ENCODE peak calls at places on chromosomes 4 and X, in seven cellular contexts. One of them, this sample, is unnamed.

GRCh38 chrX:124388562-124388961 is 42.2 kb downstream of the SH2D1A start:
- DNase-seq in fibroblast of pulmonary artery: peak
- DNase-seq in AG09319: peak
- DNase-seq in Karpas-422: peak
- DNase-seq in AG08396: peak
- DNase-seq in pulmonary artery endothelial cell: peak
- DNase-seq in activated CD4-positive, alpha-beta T cell treated with anti-CD3 and anti-CD28 coated beads, Interleukin-2, amount 10 ng/mL, durations not matched to agents 7 days and 5 days: peak
- DNase-seq in this sample: peak

GRCh38 chrX:49840679-49841078 is 11.6 kb downstream of the PAGE4 start:
- DNase-seq in fibroblast of pulmonary artery: peak
- DNase-seq in activated CD4-positive, alpha-beta T cell treated with anti-CD3 and anti-CD28 coated beads, Interleukin-2, amount 10 ng/mL, durations not matched to agents 7 days and 5 days: peak
- DNase-seq in pulmonary artery endothelial cell: peak
- DNase-seq in AG09319: no peak
- DNase-seq in Karpas-422: peak
- DNase-seq in AG08396: peak
- DNase-seq in this sample: peak

GRCh38 chr4:80010316-80010715 is 62.7 kb downstream of the ANTXR2 start:
- DNase-seq in fibroblast of pulmonary artery: no peak
- DNase-seq in AG08396: no peak
- DNase-seq in Karpas-422: no peak
- DNase-seq in pulmonary artery endothelial cell: no peak
- DNase-seq in AG09319: no peak
- DNase-seq in activated CD4-positive, alpha-beta T cell treated with anti-CD3 and anti-CD28 coated beads, Interleukin-2, amount 10 ng/mL, durations not matched to agents 7 days and 5 days: no peak
- DNase-seq in this sample: no peak

GRCh38 chr4:83221897-83222441 is 62.6 kb downstream of the COQ2 start:
- DNase-seq in fibroblast of pulmonary artery: no peak
- DNase-seq in AG08396: no peak
- DNase-seq in AG09319: no peak
- DNase-seq in activated CD4-positive, alpha-beta T cell treated with anti-CD3 and anti-CD28 coated beads, Interleukin-2, amount 10 ng/mL, durations not matched to agents 7 days and 5 days: no peak
- DNase-seq in pulmonary artery endothelial cell: no peak
- DNase-seq in Karpas-422: peak
- DNase-seq in this sample: no peak

GRCh38 chrX:19544693-19545305 is 29.5 kb upstream of the MAP3K15 start:
- DNase-seq in activated CD4-positive, alpha-beta T cell treated with anti-CD3 and anti-CD28 coated beads, Interleukin-2, amount 10 ng/mL, durations not matched to agents 7 days and 5 days: peak
- DNase-seq in AG08396: peak
- DNase-seq in Karpas-422: peak
- DNase-seq in fibroblast of pulmonary artery: peak
- DNase-seq in AG09319: peak
- DNase-seq in pulmonary artery endothelial cell: peak
- DNase-seq in this sample: peak

GRCh38 chr4:54400802-54401201 is 171.7 kb downstream of the PDGFRA start:
- DNase-seq in Karpas-422: no peak
- DNase-seq in AG09319: peak
- DNase-seq in activated CD4-positive, alpha-beta T cell treated with anti-CD3 and anti-CD28 coated beads, Interleukin-2, amount 10 ng/mL, durations not matched to agents 7 days and 5 days: no peak
- DNase-seq in AG08396: peak
- DNase-seq in pulmonary artery endothelial cell: peak
- DNase-seq in fibroblast of pulmonary artery: peak
- DNase-seq in this sample: peak

GRCh38 chrX:38175140-38175539 is 45.5 kb downstream of the SRPX start:
- DNase-seq in Karpas-422: peak
- DNase-seq in AG08396: no peak
- DNase-seq in activated CD4-positive, alpha-beta T cell treated with anti-CD3 and anti-CD28 coated beads, Interleukin-2, amount 10 ng/mL, durations not matched to agents 7 days and 5 days: no peak
- DNase-seq in pulmonary artery endothelial cell: no peak
- DNase-seq in fibroblast of pulmonary artery: no peak
- DNase-seq in AG09319: no peak
- DNase-seq in this sample: no peak

GRCh38 chr4:186228514-186228894 is 1.2 kb downstream of the KLKB1 start:
- DNase-seq in Karpas-422: no peak
- DNase-seq in AG08396: no peak
- DNase-seq in pulmonary artery endothelial cell: no peak
- DNase-seq in activated CD4-positive, alpha-beta T cell treated with anti-CD3 and anti-CD28 coated beads, Interleukin-2, amount 10 ng/mL, durations not matched to agents 7 days and 5 days: no peak
- DNase-seq in fibroblast of pulmonary artery: peak
- DNase-seq in AG09319: no peak
- DNase-seq in this sample: no peak

GRCh38 chr4:7734651-7735260 is 204.9 kb downstream of the AFAP1 start:
- DNase-seq in activated CD4-positive, alpha-beta T cell treated with anti-CD3 and anti-CD28 coated beads, Interleukin-2, amount 10 ng/mL, durations not matched to agents 7 days and 5 days: no peak
- DNase-seq in AG08396: no peak
- DNase-seq in Karpas-422: no peak
- DNase-seq in pulmonary artery endothelial cell: no peak
- DNase-seq in AG09319: no peak
- DNase-seq in fibroblast of pulmonary artery: no peak
- DNase-seq in this sample: no peak

GRCh38 chrX:74606342-74606741 is 8.1 kb downstream of the RLIM start:
- DNase-seq in pulmonary artery endothelial cell: no peak
- DNase-seq in activated CD4-positive, alpha-beta T cell treated with anti-CD3 and anti-CD28 coated beads, Interleukin-2, amount 10 ng/mL, durations not matched to agents 7 days and 5 days: no peak
- DNase-seq in fibroblast of pulmonary artery: no peak
- DNase-seq in Karpas-422: no peak
- DNase-seq in AG09319: no peak
- DNase-seq in AG08396: no peak
- DNase-seq in this sample: no peak

GRCh38 chr4:155972098-155972497 is 18.4 kb upstream of the CTSO start:
- DNase-seq in Karpas-422: peak
- DNase-seq in fibroblast of pulmonary artery: peak
- DNase-seq in AG08396: no peak
- DNase-seq in activated CD4-positive, alpha-beta T cell treated with anti-CD3 and anti-CD28 coated beads, Interleukin-2, amount 10 ng/mL, durations not matched to agents 7 days and 5 days: no peak
- DNase-seq in pulmonary artery endothelial cell: no peak
- DNase-seq in AG09319: no peak
- DNase-seq in this sample: no peak

GRCh38 chr4:153788064-153788418 is 842 bp downstream of the SFRP2 start:
- DNase-seq in pulmonary artery endothelial cell: no peak
- DNase-seq in Karpas-422: no peak
- DNase-seq in activated CD4-positive, alpha-beta T cell treated with anti-CD3 and anti-CD28 coated beads, Interleukin-2, amount 10 ng/mL, durations not matched to agents 7 days and 5 days: no peak
- DNase-seq in AG08396: no peak
- DNase-seq in AG09319: no peak
- DNase-seq in fibroblast of pulmonary artery: no peak
- DNase-seq in this sample: no peak

GRCh38 chrX:123324628-123325027 is 140.6 kb downstream of the GRIA3 start:
- DNase-seq in Karpas-422: no peak
- DNase-seq in AG09319: no peak
- DNase-seq in pulmonary artery endothelial cell: no peak
- DNase-seq in fibroblast of pulmonary artery: no peak
- DNase-seq in AG08396: no peak
- DNase-seq in activated CD4-positive, alpha-beta T cell treated with anti-CD3 and anti-CD28 coated beads, Interleukin-2, amount 10 ng/mL, durations not matched to agents 7 days and 5 days: no peak
- DNase-seq in this sample: no peak

GRCh38 chr4:69697536-69697935 is 44.5 kb upstream of the UGT2A1 start:
- DNase-seq in pulmonary artery endothelial cell: no peak
- DNase-seq in AG08396: no peak
- DNase-seq in Karpas-422: no peak
- DNase-seq in fibroblast of pulmonary artery: no peak
- DNase-seq in activated CD4-positive, alpha-beta T cell treated with anti-CD3 and anti-CD28 coated beads, Interleukin-2, amount 10 ng/mL, durations not matched to agents 7 days and 5 days: no peak
- DNase-seq in AG09319: no peak
- DNase-seq in this sample: no peak

GRCh38 chr4:180060159-180060889 is 2182.9 kb upstream of the TENM3 start:
- DNase-seq in AG09319: no peak
- DNase-seq in fibroblast of pulmonary artery: no peak
- DNase-seq in AG08396: peak
- DNase-seq in Karpas-422: no peak
- DNase-seq in activated CD4-positive, alpha-beta T cell treated with anti-CD3 and anti-CD28 coated beads, Interleukin-2, amount 10 ng/mL, durations not matched to agents 7 days and 5 days: no peak
- DNase-seq in pulmonary artery endothelial cell: no peak
- DNase-seq in this sample: no peak

GRCh38 chrX:74133156-74133796 is 170.7 kb upstream of the ZCCHC13 start:
- DNase-seq in pulmonary artery endothelial cell: peak
- DNase-seq in fibroblast of pulmonary artery: peak
- DNase-seq in Karpas-422: peak
- DNase-seq in AG09319: peak
- DNase-seq in AG08396: peak
- DNase-seq in activated CD4-positive, alpha-beta T cell treated with anti-CD3 and anti-CD28 coated beads, Interleukin-2, amount 10 ng/mL, durations not matched to agents 7 days and 5 days: peak
- DNase-seq in this sample: peak

GRCh38 chr4:26860922-26861433 is 337 bp downstream of the STIM2 start:
- DNase-seq in Karpas-422: peak
- DNase-seq in fibroblast of pulmonary artery: peak
- DNase-seq in AG09319: no peak
- DNase-seq in AG08396: peak
- DNase-seq in activated CD4-positive, alpha-beta T cell treated with anti-CD3 and anti-CD28 coated beads, Interleukin-2, amount 10 ng/mL, durations not matched to agents 7 days and 5 days: peak
- DNase-seq in pulmonary artery endothelial cell: no peak
- DNase-seq in this sample: peak

GRCh38 chr4:38157592-38157991 is 197.4 kb downstream of the PTTG2 start:
- DNase-seq in AG09319: no peak
- DNase-seq in Karpas-422: no peak
- DNase-seq in pulmonary artery endothelial cell: no peak
- DNase-seq in activated CD4-positive, alpha-beta T cell treated with anti-CD3 and anti-CD28 coated beads, Interleukin-2, amount 10 ng/mL, durations not matched to agents 7 days and 5 days: no peak
- DNase-seq in fibroblast of pulmonary artery: no peak
- DNase-seq in AG08396: no peak
- DNase-seq in this sample: no peak

GRCh38 chrX:367349-367748 is 19.4 kb downstream of the PPP2R3B start:
- DNase-seq in Karpas-422: no peak
- DNase-seq in pulmonary artery endothelial cell: no peak
- DNase-seq in AG09319: no peak
- DNase-seq in activated CD4-positive, alpha-beta T cell treated with anti-CD3 and anti-CD28 coated beads, Interleukin-2, amount 10 ng/mL, durations not matched to agents 7 days and 5 days: no peak
- DNase-seq in fibroblast of pulmonary artery: no peak
- DNase-seq in AG08396: no peak
- DNase-seq in this sample: no peak

GRCh38 chr4:86160423-86160822 is 199.4 kb downstream of the MAPK10 start:
- DNase-seq in activated CD4-positive, alpha-beta T cell treated with anti-CD3 and anti-CD28 coated beads, Interleukin-2, amount 10 ng/mL, durations not matched to agents 7 days and 5 days: no peak
- DNase-seq in AG08396: no peak
- DNase-seq in pulmonary artery endothelial cell: no peak
- DNase-seq in AG09319: no peak
- DNase-seq in Karpas-422: no peak
- DNase-seq in fibroblast of pulmonary artery: no peak
- DNase-seq in this sample: no peak

GRCh38 chrX:40866878-40867277 is 131.5 kb upstream of the MED14 start:
- DNase-seq in fibroblast of pulmonary artery: peak
- DNase-seq in pulmonary artery endothelial cell: no peak
- DNase-seq in AG08396: peak
- DNase-seq in activated CD4-positive, alpha-beta T cell treated with anti-CD3 and anti-CD28 coated beads, Interleukin-2, amount 10 ng/mL, durations not matched to agents 7 days and 5 days: no peak
- DNase-seq in AG09319: no peak
- DNase-seq in Karpas-422: no peak
- DNase-seq in this sample: no peak